ENCODE peak calls at places on chromosomes 4 and X, in ten cellular contexts. M is IMR-90; S is A673; O is cardiac muscle cell; I is RWPE2; D is naive thymus-derived CD4-positive, alpha-beta T cell; F is stomach; H is transverse colon; Y is neuronal stem cell; T is lower lobe of right lung. R is an unnamed sample.

GRCh38 chrX:20378291-20378920 is 111.7 kb upstream of the RPS6KA3 start:
- DNase-seq in I (no peak), Y (no peak), M (peak; percentile 31), O (no peak), S (no peak), F (no peak), D (no peak), H (peak; percentile 60), T (no peak), R (peak; percentile 64)

GRCh38 chrX:72569786-72570185 is 2.9 kb downstream of the HDAC8 start:
- DNase-seq in M (peak; percentile 86), H (no peak), Y (no peak), I (no peak), O (peak; percentile 84), S (no peak), T (no peak), F (no peak), D (no peak), R (peak; percentile 67)

GRCh38 chr4:80184791-80185756 is 12.2 kb upstream of the PRDM8 start:
- DNase-seq in I (no peak), T (no peak), H (peak; percentile 21), M (no peak), F (no peak), S (no peak), Y (no peak), O (peak; percentile 13), D (no peak), R (no peak)

GRCh38 chr4:113028074-113028473 is 21.4 kb upstream of the ANK2 start:
- DNase-seq in F (no peak), I (no peak), T (no peak), Y (no peak), H (no peak), S (no peak), D (no peak), O (no peak), M (no peak), R (no peak)

GRCh38 chr4:95268819-95269565 is 279.8 kb downstream of the UNC5C start:
- DNase-seq in T (no peak), M (peak; percentile 7), F (no peak), I (no peak), D (no peak), Y (no peak), S (no peak), H (no peak), O (peak; percentile 44), R (no peak)

GRCh38 chr4:57157611-57158137 is 47.5 kb upstream of the IGFBP7 start:
- DNase-seq in F (no peak), M (no peak), T (no peak), H (no peak), D (no peak), S (no peak), Y (no peak), O (no peak), I (no peak), R (no peak)

GRCh38 chr4:139200102-139200501 is 23.1 kb upstream of the ELF2 start:
- DNase-seq in M (no peak), D (no peak), O (no peak), I (no peak), S (no peak), Y (no peak), T (no peak), F (no peak), H (no peak), R (no peak)

GRCh38 chrX:135973025-135973547 is 702 bp downstream of the MMGT1 start:
- DNase-seq in I (no peak), D (no peak), Y (no peak), O (peak; percentile 19), T (no peak), F (no peak), S (peak; percentile 4), H (peak; percentile 26), M (peak; percentile 13), R (peak; percentile 9)

GRCh38 chrX:65706041-65706828 is 38.8 kb downstream of the MSN start:
- DNase-seq in F (no peak), T (no peak), D (no peak), O (peak; percentile 75), Y (no peak), S (peak; percentile 17), H (no peak), M (peak; percentile 85), I (peak; percentile 48), R (peak; percentile 83)

GRCh38 chrX:65702956-65703355 is 35.5 kb downstream of the MSN start:
- DNase-seq in I (no peak), H (no peak), S (no peak), T (no peak), O (no peak), M (no peak), Y (no peak), F (no peak), D (no peak), R (no peak)

GRCh38 chrX:65707153-65707552 is 39.7 kb downstream of the MSN start:
- DNase-seq in S (no peak), F (no peak), Y (no peak), D (no peak), M (no peak), O (no peak), H (no peak), I (no peak), T (no peak), R (no peak)

DNA sequence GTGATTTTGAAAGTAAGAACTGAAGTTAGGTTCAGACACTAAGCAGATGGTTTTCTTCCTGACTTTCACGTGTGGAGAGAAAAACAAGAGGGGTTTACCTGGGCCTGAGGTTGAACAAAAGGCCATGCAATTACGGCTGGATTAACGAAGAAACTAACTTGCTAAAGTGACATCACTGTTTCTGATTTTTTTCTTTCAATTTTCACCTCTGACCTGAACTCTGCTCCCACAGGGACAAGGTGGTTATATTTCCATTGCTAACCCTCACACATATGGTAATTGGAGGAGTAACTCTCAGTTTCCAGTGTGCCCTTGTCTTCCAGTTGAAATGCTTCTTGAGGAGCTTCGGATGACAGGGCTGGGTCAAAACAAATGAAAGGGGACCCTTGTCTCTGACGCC is 38.0 kb downstream of the MSN start:
- DNase-seq in M (no peak), T (no peak), Y (no peak), H (no peak), S (no peak), I (no peak), D (peak; percentile 19), O (no peak), F (no peak), R (no peak)
- H3K4me1 ChIP-seq in M (peaks cover 21% of the 10 kb centered on the region), T (peaks cover 59% of the 10 kb centered on the region), Y (no peaks in the 10 kb centered on the region), H (peaks cover 14% of the 10 kb centered on the region), S (peaks cover 32% of the 10 kb centered on the region), I (peaks cover 17% of the 10 kb centered on the region), D (peaks cover 60% of the 10 kb centered on the region), O (peaks cover 6% of the 10 kb centered on the region), F (peaks cover 50% of the 10 kb centered on the region), R (peaks cover 33% of the 10 kb centered on the region)

DNA sequence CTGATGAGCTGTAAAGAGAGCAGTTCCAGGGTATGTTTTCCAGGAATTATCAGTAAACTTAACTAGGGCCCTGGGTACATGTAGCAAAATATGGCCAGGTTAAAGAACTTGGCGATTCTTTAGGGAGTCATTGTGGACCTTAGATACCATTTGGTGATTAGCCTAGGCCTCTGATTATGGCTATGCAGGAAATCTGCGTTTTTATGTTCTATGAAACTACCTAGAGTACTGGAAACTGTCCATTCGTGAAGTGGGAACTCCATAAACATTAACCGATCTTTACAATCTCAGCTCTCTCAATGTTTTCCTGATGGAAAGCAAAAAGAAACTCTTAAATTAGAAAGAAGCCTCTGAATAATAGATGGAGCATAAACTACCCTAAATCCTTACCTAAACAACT is 121.9 kb downstream of the SH3RF1 start:
- DNase-seq in F (no peak), Y (no peak), I (no peak), S (no peak), H (no peak), T (no peak), M (no peak), D (no peak), O (no peak), R (no peak)
- H3K4me1 ChIP-seq in F (peaks cover 21% of the 10 kb centered on the region), Y (no peaks in the 10 kb centered on the region), I (peaks cover 20% of the 10 kb centered on the region), S (peaks cover 8% of the 10 kb centered on the region), H (no peaks in the 10 kb centered on the region), T (peaks cover 5% of the 10 kb centered on the region), M (peaks cover 15% of the 10 kb centered on the region), D (no peaks in the 10 kb centered on the region), O (peaks cover 24% of the 10 kb centered on the region), R (peaks cover 7% of the 10 kb centered on the region)

GRCh38 chr4:8232748-8233147 is 33.7 kb downstream of the SH3TC1 start:
- DNase-seq in S (no peak), I (no peak), H (no peak), Y (no peak), T (no peak), F (no peak), M (no peak), O (no peak), D (no peak), R (no peak)

GRCh38 chr4:8229341-8229975 is 30.4 kb downstream of the SH3TC1 start:
- DNase-seq in F (no peak), O (no peak), I (no peak), D (no peak), T (no peak), S (no peak), H (no peak), Y (no peak), M (no peak), R (no peak)

GRCh38 chr4:8230033-8230432 is 30.9 kb downstream of the SH3TC1 start:
- DNase-seq in F (no peak), O (no peak), Y (no peak), H (no peak), S (no peak), T (no peak), D (no peak), I (no peak), M (no peak), R (no peak)

GRCh38 chr4:8230891-8231290 is 31.8 kb downstream of the SH3TC1 start:
- DNase-seq in I (no peak), Y (no peak), F (no peak), O (no peak), S (no peak), D (no peak), T (no peak), M (peak; percentile 36), H (no peak), R (no peak)

GRCh38 chr4:8231551-8232049 is 32.5 kb downstream of the SH3TC1 start:
- DNase-seq in Y (no peak), F (no peak), H (no peak), M (no peak), I (no peak), O (no peak), D (no peak), S (no peak), T (no peak), R (no peak)
- H3K4me1 ChIP-seq in Y (peaks cover 9% of the 10 kb centered on the region), F (peaks cover 21% of the 10 kb centered on the region), H (peaks cover 8% of the 10 kb centered on the region), M (peaks cover 7% of the 10 kb centered on the region), I (peaks cover 5% of the 10 kb centered on the region), O (no peaks in the 10 kb centered on the region), D (peaks cover 20% of the 10 kb centered on the region), S (peaks cover 11% of the 10 kb centered on the region), T (peaks cover 19% of the 10 kb centered on the region), R (peaks cover 19% of the 10 kb centered on the region)

GRCh38 chr4:8387194-8387593 is 53.3 kb downstream of the ACOX3 start:
- DNase-seq in T (no peak), O (no peak), M (no peak), F (no peak), Y (no peak), S (no peak), D (no peak), H (no peak), I (no peak), R (no peak)
- H3K4me1 ChIP-seq in T (peaks cover 15% of the 10 kb centered on the region), O (no peaks in the 10 kb centered on the region), M (peaks cover 7% of the 10 kb centered on the region), F (peaks cover 11% of the 10 kb centered on the region), Y (peaks cover under 1% of the 10 kb centered on the region), S (peaks cover 4% of the 10 kb centered on the region), D (no peaks in the 10 kb centered on the region), H (peaks cover 3% of the 10 kb centered on the region), I (peaks cover 4% of the 10 kb centered on the region), R (peaks cover 7% of the 10 kb centered on the region)

R was measured in mammary epithelial cell.